ENCODE peak calls at places on chromosomes 6 and 20, in four cellular contexts. H is GM23338, Q is HCT116, T is GM12878. N is an unnamed sample.

GRCh38 chr20:37393196-37393862 is 47.4 kb downstream of the SRC start:
- ATAC-seq in H (no peak), Q (no peak), T (no peak), N (no peak)

GRCh38 chr6:11270030-11271027 is 37.9 kb upstream of the NEDD9 start:
- ATAC-seq in T (no peak), Q (no peak), H (no peak), N (no peak)

GRCh38 chr20:10807013-10807412 is 133.2 kb upstream of the JAG1 start:
- ATAC-seq in T (no peak), H (peak; percentile 69), Q (no peak), N (no peak)

GRCh38 chr20:21528870-21529269 is 15.0 kb upstream of the NKX2-2 start:
- ATAC-seq in Q (no peak), H (peak; percentile 56), T (peak; percentile 66), N (no peak)

GRCh38 chr20:45363611-45364492 is 896 bp downstream of the SYS1 start:
- ATAC-seq in T (no peak), H (no peak), Q (no peak), N (no peak)

GRCh38 chr6:150586850-150587359 is 12.8 kb upstream of the PLEKHG1 start:
- ATAC-seq in T (no peak), Q (no peak), H (no peak), N (peak; percentile 36)

GRCh38 chr6:22784611-22785010 is 215.2 kb downstream of the HDGFL1 start:
- ATAC-seq in T (no peak), Q (no peak), H (peak; percentile 45), N (no peak)

GRCh38 chr6:73308712-73309533 is 45.2 kb downstream of the DPPA5 start:
- ATAC-seq in H (peak; percentile 70), Q (peak; percentile 52), T (no peak), N (no peak)

GRCh38 chr6:4185419-4185818 is 50.0 kb upstream of the ECI2 start:
- ATAC-seq in H (no peak), T (no peak), Q (no peak), N (no peak)

GRCh38 chr6:160933256-160933655 is 58.3 kb upstream of the MAP3K4 start:
- ATAC-seq in Q (peak; percentile 41), H (peak; percentile 62), T (peak; percentile 18), N (no peak)

GRCh38 chr6:79384845-79385244 is 150.4 kb upstream of the HMGN3 start:
- ATAC-seq in Q (no peak), H (no peak), T (no peak), N (no peak)

GRCh38 chr20:15079594-15080340 is 742.4 kb upstream of the FLRT3 start:
- ATAC-seq in T (no peak), Q (no peak), H (no peak), N (no peak)

GRCh38 chr6:118562959-118563358 is 14.9 kb downstream of the PLN start:
- ATAC-seq in H (no peak), Q (no peak), T (no peak), N (no peak)

GRCh38 chr20:48789185-48789668 is 38.6 kb downstream of the PREX1 start:
- ATAC-seq in T (peak; percentile 51), Q (no peak), H (no peak), N (no peak)

GRCh38 chr20:62473717-62474584 is 1.8 kb downstream of the GATA5 start:
- ATAC-seq in Q (no peak), H (peak; percentile 14), T (no peak), N (no peak)

GRCh38 chr20:25574411-25574810 is 10.9 kb downstream of the NINL start:
- ATAC-seq in Q (peak; percentile 79), T (no peak), H (no peak), N (no peak)

GRCh38 chr6:125095501-125096301 is 57.9 kb upstream of the TPD52L1 start:
- ATAC-seq in H (no peak), Q (no peak), T (no peak), N (peak; percentile 15)

GRCh38 chr20:31667315-31668285 is 29.9 kb downstream of the COX4I2 start:
- ATAC-seq in H (no peak), Q (no peak), T (no peak), N (no peak)

GRCh38 chr20:52192296-52193007 is 873 bp upstream of the ZFP64 start:
- ATAC-seq in H (peak; percentile 71), T (peak; percentile 80), Q (peak; percentile 71), N (peak; percentile 29)

GRCh38 chr6:34652263-34652662 is 44.3 kb downstream of the ILRUN start:
- ATAC-seq in Q (no peak), H (no peak), T (no peak), N (no peak)

GRCh38 chr20:35472209-35472608 is 16.8 kb downstream of the CEP250 start:
- ATAC-seq in H (no peak), Q (no peak), T (no peak), N (no peak)

DNA sequence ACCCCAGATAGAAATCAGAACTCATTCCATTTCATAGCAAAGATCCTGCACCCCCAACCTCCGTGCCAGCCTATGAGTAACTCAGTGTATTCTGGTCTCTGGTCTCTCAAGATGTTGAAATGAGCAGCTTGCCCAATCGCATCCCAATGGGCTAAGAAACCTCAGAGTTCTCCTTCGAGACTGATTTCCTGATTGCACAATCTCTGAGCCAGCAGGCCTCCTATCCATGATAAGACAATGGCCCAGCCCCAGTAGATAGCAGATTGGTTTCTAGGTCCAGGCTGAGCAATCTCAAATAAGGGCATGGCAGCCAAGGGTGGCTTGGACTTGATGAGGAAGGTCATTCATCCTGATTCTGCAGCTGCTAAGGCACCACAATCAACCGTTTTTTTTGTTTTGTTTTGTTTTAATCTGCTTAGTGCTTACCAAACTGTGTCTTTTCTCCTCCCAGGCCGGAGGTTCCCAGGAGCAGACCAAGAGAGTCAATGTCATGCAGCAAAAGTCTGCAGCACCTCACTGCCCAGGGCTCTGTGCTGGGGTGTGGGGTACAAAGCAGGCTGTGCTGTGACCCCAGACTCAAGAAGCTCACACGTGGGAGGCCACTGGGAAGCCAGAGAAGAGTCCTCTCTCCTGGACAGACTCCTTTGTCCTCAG is 125.1 kb upstream of the NXT1 start:
- ATAC-seq in Q (no peak), H (no peak), T (no peak), N (peak; percentile 88)
- TF ChIP-seq POLR2AphosphoS5 in Q (no peak), H (no peak), T (no peak), N (peak; percentile 46)

GRCh38 chr20:57620274-57620990 is at the start of gene ZBP1:
- ATAC-seq in T (peak; percentile 73), H (no peak), Q (no peak), N (no peak)
- TF ChIP-seq POLR2AphosphoS5 in T (no peak), H (no peak), Q (no peak), N (no peak)

GRCh38 chr6:116405147-116405546 is 34.4 kb downstream of the DSE start:
- ATAC-seq in H (peak; percentile 70), T (peak; percentile 67), Q (no peak), N (peak; percentile 35)
- TF ChIP-seq POLR2AphosphoS5 in H (no peak), T (no peak), Q (no peak), N (no peak)

DNA sequence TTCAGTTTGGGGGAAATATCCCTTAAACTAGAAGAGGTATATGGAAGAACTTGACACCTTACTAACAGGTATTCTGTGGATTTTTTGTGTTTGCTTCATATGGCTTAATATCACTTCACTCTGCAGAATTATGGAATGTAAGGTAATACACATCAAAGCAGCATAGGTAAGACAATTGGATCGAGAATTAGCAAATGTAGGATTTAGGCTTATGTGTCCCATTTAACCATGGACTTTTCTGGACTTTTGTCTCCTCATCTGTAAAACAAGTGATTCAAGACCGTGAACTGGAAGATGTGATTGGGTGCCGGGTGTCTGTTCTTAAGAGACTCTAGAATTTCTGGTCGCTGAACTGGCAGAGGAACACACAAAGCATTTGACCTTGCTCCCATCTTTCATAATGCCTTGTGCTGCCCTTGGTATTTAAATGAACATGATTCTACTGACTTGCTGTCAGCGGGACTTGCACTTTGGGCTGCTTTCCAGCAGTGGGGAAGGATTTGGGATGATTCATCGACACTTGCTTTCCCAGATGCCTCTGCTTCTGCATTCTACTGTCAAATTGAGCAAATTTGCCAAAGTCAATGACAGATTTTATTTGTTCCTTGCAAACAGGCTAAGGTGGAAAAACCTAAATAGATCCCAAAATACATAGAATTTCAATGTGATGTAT is 199.8 kb downstream of the PLCB1 start:
- ATAC-seq in Q (no peak), T (no peak), H (no peak), N (peak; percentile 46)
- TF ChIP-seq POLR2AphosphoS5 in Q (no peak), T (no peak), H (no peak), N (peak; percentile 47)

GRCh38 chr6:108947114-108947854 is 99.1 kb downstream of the ARMC2 start:
- ATAC-seq in T (no peak), H (no peak), Q (no peak), N (peak; percentile 62)

GRCh38 chr6:108948252-108948651 is 100.0 kb downstream of the ARMC2 start:
- ATAC-seq in H (no peak), T (no peak), Q (no peak), N (no peak)

GRCh38 chr6:108945686-108946158 is 97.5 kb downstream of the ARMC2 start:
- ATAC-seq in H (peak; percentile 89), T (no peak), Q (no peak), N (peak; percentile 71)

GRCh38 chr6:108944707-108945685 is 96.8 kb downstream of the ARMC2 start:
- ATAC-seq in T (no peak), H (no peak), Q (no peak), N (peak; percentile 67)

DNA sequence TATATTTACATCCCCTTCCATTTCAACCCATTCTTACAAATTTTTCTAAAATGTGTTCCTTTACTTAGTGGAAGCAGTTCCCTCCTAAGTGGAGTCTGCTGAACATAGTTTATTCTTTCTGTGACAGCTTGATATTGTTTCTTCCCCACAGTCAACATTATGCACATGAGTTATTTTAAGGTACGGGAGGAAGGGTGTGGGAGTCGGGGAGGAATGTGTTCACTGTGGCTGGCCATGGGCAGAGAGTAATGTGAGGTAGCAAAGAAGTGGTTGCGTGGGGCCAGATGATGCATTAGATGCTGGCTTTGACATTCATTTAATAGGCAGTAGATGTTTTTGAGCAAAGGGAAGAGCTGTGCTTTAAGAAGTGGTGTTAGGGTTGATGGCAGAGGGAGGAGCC is 98.5 kb downstream of the ARMC2 start:
- ATAC-seq in T (no peak), H (no peak), Q (no peak), N (no peak)
- TF ChIP-seq POLR2AphosphoS5 in T (no peak), H (no peak), Q (no peak), N (peak; percentile 69)

DNA sequence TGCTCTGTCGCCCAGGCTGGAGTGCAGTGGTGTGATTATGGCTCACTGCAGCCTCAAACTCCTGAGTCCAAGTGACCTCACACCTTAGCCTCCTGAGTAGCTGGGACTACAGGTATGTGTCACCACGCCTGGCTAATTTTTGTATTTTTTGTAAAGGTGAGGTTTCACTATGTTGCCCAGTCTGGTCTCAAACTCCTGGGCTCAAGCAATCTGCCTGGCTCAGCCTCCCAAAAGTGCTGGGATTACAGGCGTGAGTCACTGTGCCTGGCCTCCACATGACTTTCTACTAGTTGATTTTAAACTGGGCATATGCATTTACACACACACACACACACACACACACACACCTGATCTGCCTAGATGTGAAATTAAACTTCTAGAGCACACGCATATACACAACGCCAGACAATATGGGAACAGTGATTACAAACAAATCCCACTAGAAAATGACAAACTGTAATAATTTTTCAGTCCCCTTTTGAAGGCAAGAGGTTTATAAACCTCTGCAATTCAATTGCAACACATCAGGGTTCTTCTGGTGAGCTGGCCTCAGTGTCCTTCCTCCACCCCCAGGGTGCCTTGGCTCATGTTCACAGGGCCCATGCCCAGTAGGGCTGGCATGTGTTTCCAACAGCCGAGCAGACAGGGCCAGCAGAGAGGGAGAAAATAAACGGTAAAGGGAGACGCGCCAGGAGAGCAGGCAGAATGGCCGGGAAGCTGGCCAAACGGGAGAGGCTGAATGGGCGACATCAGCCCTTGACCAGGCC is 31.2 kb downstream of the PARD6B start:
- ATAC-seq in Q (peak; percentile 35), H (no peak), T (no peak), N (peak; percentile 96)
- TF ChIP-seq POLR2AphosphoS5 in Q (no peak), H (no peak), T (no peak), N (peak; percentile 90)